ENCODE peak calls at places on chromosome 3, in ten cellular contexts. One of them, this sample, is unnamed.

GRCh38 chr3:102156426-102156825 is 278.4 kb upstream of the ZPLD1 start:
- DNase-seq in A549: peak
- DNase-seq in fibroblast of mammary gland: peak
- DNase-seq in lower leg skin: no peak
- DNase-seq in hepatocyte: peak
- DNase-seq in stimulated activated effector memory CD8-positive, alpha-beta T cell treated with anti-CD3 and anti-CD28 coated beads, Interleukin-12 subunit alpha, Interleukin-12 subunit beta, amount 100 ng/mL, for 72 hours: no peak
- DNase-seq in T-helper 1 cell: no peak
- DNase-seq in brain microvascular endothelial cell: peak
- DNase-seq in GDM1: no peak
- DNase-seq in NCI-H446: no peak
- DNase-seq in this sample: peak

GRCh38 chr3:9994086-9994844 is 7.6 kb upstream of the EMC3 start:
- DNase-seq in NCI-H446: no peak
- DNase-seq in A549: no peak
- DNase-seq in stimulated activated effector memory CD8-positive, alpha-beta T cell treated with anti-CD3 and anti-CD28 coated beads, Interleukin-12 subunit alpha, Interleukin-12 subunit beta, amount 100 ng/mL, for 72 hours: no peak
- DNase-seq in hepatocyte: no peak
- DNase-seq in brain microvascular endothelial cell: no peak
- DNase-seq in T-helper 1 cell: no peak
- DNase-seq in fibroblast of mammary gland: peak
- DNase-seq in lower leg skin: no peak
- DNase-seq in GDM1: no peak
- DNase-seq in this sample: no peak

GRCh38 chr3:12884104-12884742 is 42.9 kb upstream of the RPL32 start:
- DNase-seq in T-helper 1 cell: no peak
- DNase-seq in brain microvascular endothelial cell: no peak
- DNase-seq in hepatocyte: no peak
- DNase-seq in stimulated activated effector memory CD8-positive, alpha-beta T cell treated with anti-CD3 and anti-CD28 coated beads, Interleukin-12 subunit alpha, Interleukin-12 subunit beta, amount 100 ng/mL, for 72 hours: no peak
- DNase-seq in lower leg skin: no peak
- DNase-seq in GDM1: no peak
- DNase-seq in A549: no peak
- DNase-seq in NCI-H446: no peak
- DNase-seq in fibroblast of mammary gland: no peak
- DNase-seq in this sample: peak

GRCh38 chr3:168086541-168087260 is 9.0 kb downstream of the GOLIM4 start:
- DNase-seq in brain microvascular endothelial cell: no peak
- DNase-seq in NCI-H446: no peak
- DNase-seq in stimulated activated effector memory CD8-positive, alpha-beta T cell treated with anti-CD3 and anti-CD28 coated beads, Interleukin-12 subunit alpha, Interleukin-12 subunit beta, amount 100 ng/mL, for 72 hours: no peak
- DNase-seq in fibroblast of mammary gland: no peak
- DNase-seq in lower leg skin: no peak
- DNase-seq in T-helper 1 cell: no peak
- DNase-seq in hepatocyte: no peak
- DNase-seq in GDM1: no peak
- DNase-seq in A549: no peak
- DNase-seq in this sample: no peak

GRCh38 chr3:123658118-123658859 is 73.4 kb upstream of the HACD2 start:
- DNase-seq in NCI-H446: no peak
- DNase-seq in stimulated activated effector memory CD8-positive, alpha-beta T cell treated with anti-CD3 and anti-CD28 coated beads, Interleukin-12 subunit alpha, Interleukin-12 subunit beta, amount 100 ng/mL, for 72 hours: no peak
- DNase-seq in T-helper 1 cell: no peak
- DNase-seq in lower leg skin: no peak
- DNase-seq in hepatocyte: no peak
- DNase-seq in A549: no peak
- DNase-seq in brain microvascular endothelial cell: peak
- DNase-seq in fibroblast of mammary gland: peak
- DNase-seq in GDM1: no peak
- DNase-seq in this sample: peak

GRCh38 chr3:54600441-54601204 is 327.2 kb downstream of the LRTM1 start:
- DNase-seq in brain microvascular endothelial cell: no peak
- DNase-seq in GDM1: no peak
- DNase-seq in lower leg skin: no peak
- DNase-seq in fibroblast of mammary gland: no peak
- DNase-seq in T-helper 1 cell: no peak
- DNase-seq in NCI-H446: no peak
- DNase-seq in stimulated activated effector memory CD8-positive, alpha-beta T cell treated with anti-CD3 and anti-CD28 coated beads, Interleukin-12 subunit alpha, Interleukin-12 subunit beta, amount 100 ng/mL, for 72 hours: no peak
- DNase-seq in A549: no peak
- DNase-seq in hepatocyte: no peak
- DNase-seq in this sample: no peak

GRCh38 chr3:57544181-57545125 is at the start of gene DNAH12:
- DNase-seq in GDM1: no peak
- DNase-seq in T-helper 1 cell: no peak
- DNase-seq in hepatocyte: peak
- DNase-seq in stimulated activated effector memory CD8-positive, alpha-beta T cell treated with anti-CD3 and anti-CD28 coated beads, Interleukin-12 subunit alpha, Interleukin-12 subunit beta, amount 100 ng/mL, for 72 hours: peak
- DNase-seq in A549: peak
- DNase-seq in lower leg skin: peak
- DNase-seq in NCI-H446: no peak
- DNase-seq in fibroblast of mammary gland: peak
- DNase-seq in brain microvascular endothelial cell: no peak
- DNase-seq in this sample: no peak

GRCh38 chr3:126104742-126105605 is 21.1 kb upstream of the SLC41A3 start:
- DNase-seq in brain microvascular endothelial cell: no peak
- DNase-seq in GDM1: no peak
- DNase-seq in NCI-H446: no peak
- DNase-seq in fibroblast of mammary gland: no peak
- DNase-seq in A549: no peak
- DNase-seq in lower leg skin: peak
- DNase-seq in T-helper 1 cell: no peak
- DNase-seq in hepatocyte: peak
- DNase-seq in stimulated activated effector memory CD8-positive, alpha-beta T cell treated with anti-CD3 and anti-CD28 coated beads, Interleukin-12 subunit alpha, Interleukin-12 subunit beta, amount 100 ng/mL, for 72 hours: no peak
- DNase-seq in this sample: no peak

GRCh38 chr3:181103605-181104004 is 114.1 kb upstream of the DNAJC19 start:
- DNase-seq in NCI-H446: no peak
- DNase-seq in A549: no peak
- DNase-seq in stimulated activated effector memory CD8-positive, alpha-beta T cell treated with anti-CD3 and anti-CD28 coated beads, Interleukin-12 subunit alpha, Interleukin-12 subunit beta, amount 100 ng/mL, for 72 hours: no peak
- DNase-seq in T-helper 1 cell: no peak
- DNase-seq in hepatocyte: peak
- DNase-seq in fibroblast of mammary gland: peak
- DNase-seq in brain microvascular endothelial cell: no peak
- DNase-seq in GDM1: no peak
- DNase-seq in lower leg skin: no peak
- DNase-seq in this sample: no peak

GRCh38 chr3:23740517-23741402 is 65.0 kb upstream of the UBE2E1 start:
- DNase-seq in GDM1: no peak
- DNase-seq in A549: peak
- DNase-seq in NCI-H446: no peak
- DNase-seq in T-helper 1 cell: no peak
- DNase-seq in hepatocyte: peak
- DNase-seq in lower leg skin: no peak
- DNase-seq in fibroblast of mammary gland: peak
- DNase-seq in brain microvascular endothelial cell: no peak
- DNase-seq in stimulated activated effector memory CD8-positive, alpha-beta T cell treated with anti-CD3 and anti-CD28 coated beads, Interleukin-12 subunit alpha, Interleukin-12 subunit beta, amount 100 ng/mL, for 72 hours: peak
- DNase-seq in this sample: no peak

GRCh38 chr3:180277036-180277435 is 240.3 kb upstream of the PEX5L start:
- DNase-seq in stimulated activated effector memory CD8-positive, alpha-beta T cell treated with anti-CD3 and anti-CD28 coated beads, Interleukin-12 subunit alpha, Interleukin-12 subunit beta, amount 100 ng/mL, for 72 hours: no peak
- DNase-seq in fibroblast of mammary gland: peak
- DNase-seq in lower leg skin: no peak
- DNase-seq in GDM1: no peak
- DNase-seq in brain microvascular endothelial cell: no peak
- DNase-seq in A549: no peak
- DNase-seq in NCI-H446: no peak
- DNase-seq in hepatocyte: peak
- DNase-seq in T-helper 1 cell: no peak
- DNase-seq in this sample: no peak

GRCh38 chr3:159948423-159949140 is 40.1 kb upstream of the IL12A start:
- DNase-seq in T-helper 1 cell: no peak
- DNase-seq in lower leg skin: no peak
- DNase-seq in stimulated activated effector memory CD8-positive, alpha-beta T cell treated with anti-CD3 and anti-CD28 coated beads, Interleukin-12 subunit alpha, Interleukin-12 subunit beta, amount 100 ng/mL, for 72 hours: no peak
- DNase-seq in brain microvascular endothelial cell: peak
- DNase-seq in GDM1: no peak
- DNase-seq in A549: no peak
- DNase-seq in fibroblast of mammary gland: peak
- DNase-seq in hepatocyte: no peak
- DNase-seq in NCI-H446: no peak
- DNase-seq in this sample: peak

GRCh38 chr3:79086514-79086913 is 681.3 kb downstream of the ROBO1 start:
- DNase-seq in fibroblast of mammary gland: peak
- DNase-seq in brain microvascular endothelial cell: peak
- DNase-seq in T-helper 1 cell: no peak
- DNase-seq in GDM1: peak
- DNase-seq in stimulated activated effector memory CD8-positive, alpha-beta T cell treated with anti-CD3 and anti-CD28 coated beads, Interleukin-12 subunit alpha, Interleukin-12 subunit beta, amount 100 ng/mL, for 72 hours: no peak
- DNase-seq in NCI-H446: peak
- DNase-seq in A549: peak
- DNase-seq in hepatocyte: peak
- DNase-seq in lower leg skin: no peak
- DNase-seq in this sample: no peak

GRCh38 chr3:15610083-15610482 is 8.5 kb downstream of the BTD start:
- DNase-seq in stimulated activated effector memory CD8-positive, alpha-beta T cell treated with anti-CD3 and anti-CD28 coated beads, Interleukin-12 subunit alpha, Interleukin-12 subunit beta, amount 100 ng/mL, for 72 hours: no peak
- DNase-seq in NCI-H446: no peak
- DNase-seq in T-helper 1 cell: no peak
- DNase-seq in fibroblast of mammary gland: peak
- DNase-seq in brain microvascular endothelial cell: peak
- DNase-seq in lower leg skin: no peak
- DNase-seq in GDM1: no peak
- DNase-seq in hepatocyte: peak
- DNase-seq in A549: peak
- DNase-seq in this sample: peak

This sample was measured in GM04503.